ENCODE peak calls at places on chromosomes 3 and 15, in nine cellular contexts. E is neural progenitor cell; D is uterus; X is right atrium auricular region; S is fibroblast of lung; J is SJSA1; T is heart left ventricle; U is CD4-positive, alpha-beta memory T cell; O is GM23248. M is an unnamed sample.

GRCh38 chr15:38518084-38518483 is 46.5 kb downstream of the RASGRP1 start:
- DNase-seq in E (no peak), O (no peak), T (no peak), U (no peak), J (no peak), D (no peak), S (no peak), X (no peak), M (no peak)

GRCh38 chr3:149018247-149018646 is 26.9 kb downstream of the GYG1 start:
- DNase-seq in T (no peak), J (no peak), S (peak; percentile 60), O (peak; percentile 78), D (no peak), U (no peak), E (no peak), X (no peak), M (no peak)

GRCh38 chr15:51312132-51312531 is 26.3 kb downstream of the CYP19A1 start:
- DNase-seq in X (no peak), S (peak; percentile 90), T (no peak), U (no peak), J (no peak), D (no peak), O (peak; percentile 48), E (no peak), M (no peak)

GRCh38 chr15:86555939-86556725 is 476.5 kb downstream of the AGBL1 start:
- DNase-seq in O (no peak), E (no peak), D (no peak), U (no peak), J (no peak), T (no peak), S (no peak), X (no peak), M (no peak)

GRCh38 chr3:4042070-4042469 is 242.8 kb downstream of the LRRN1 start:
- DNase-seq in J (no peak), X (no peak), T (no peak), U (no peak), D (no peak), E (no peak), S (no peak), O (no peak), M (no peak)

GRCh38 chr3:150945226-150945625 is 27.3 kb downstream of the CLRN1 start:
- DNase-seq in O (peak; percentile 82), U (no peak), S (peak; percentile 59), D (no peak), T (no peak), J (no peak), X (no peak), E (no peak), M (no peak)

GRCh38 chr3:31544634-31545033 is 11.9 kb downstream of the STT3B start:
- DNase-seq in J (no peak), S (peak; percentile 42), T (no peak), X (peak; percentile 66), E (no peak), D (no peak), O (peak; percentile 39), U (no peak), M (peak; percentile 48)

GRCh38 chr3:9047465-9048346 is 84.4 kb upstream of the RAD18 start:
- DNase-seq in X (no peak), T (no peak), D (no peak), S (no peak), J (no peak), E (peak; percentile 15), O (no peak), U (no peak), M (no peak)

GRCh38 chr3:130539005-130539404 is 22.0 kb downstream of the COL6A6 start:
- DNase-seq in T (no peak), J (no peak), U (peak; percentile 40), X (no peak), D (no peak), S (peak; percentile 40), O (peak; percentile 63), E (peak; percentile 75), M (peak; percentile 22)

GRCh38 chr15:69906256-69907185 is 191.2 kb downstream of the TLE3 start:
- DNase-seq in X (no peak), O (no peak), D (no peak), J (peak; percentile 57), U (no peak), T (no peak), S (no peak), E (no peak), M (no peak)

GRCh38 chr15:34584321-34584668 is 844 bp upstream of the GOLGA8B start:
- DNase-seq in D (no peak), S (no peak), X (no peak), U (peak; percentile 22), E (peak; percentile 19), O (no peak), J (no peak), T (no peak), M (no peak)

GRCh38 chr3:65871305-65872141 is 167.2 kb downstream of the MAGI1 start:
- DNase-seq in S (no peak), X (no peak), U (no peak), O (no peak), D (no peak), J (no peak), T (no peak), E (peak; percentile 20), M (peak; percentile 33)

GRCh38 chr3:10306156-10306555 is 13.4 kb upstream of the GHRL start:
- DNase-seq in S (no peak), D (no peak), E (no peak), O (no peak), T (no peak), J (no peak), X (no peak), U (no peak), M (no peak)

GRCh38 chr15:34709866-34710265 is 44.9 kb downstream of the GJD2 start:
- DNase-seq in T (no peak), E (no peak), X (no peak), O (peak; percentile 72), U (no peak), S (peak; percentile 12), D (no peak), J (peak; percentile 59), M (no peak)

GRCh38 chr3:182525975-182526374 is 267.3 kb upstream of the ATP11B start:
- DNase-seq in S (no peak), T (no peak), D (no peak), J (no peak), U (no peak), O (no peak), E (no peak), X (no peak), M (no peak)

GRCh38 chr3:60919296-60919695 is 332.0 kb downstream of the FHIT start:
- DNase-seq in S (peak; percentile 3), X (no peak), J (no peak), D (no peak), E (no peak), O (no peak), T (no peak), U (no peak), M (no peak)

GRCh38 chr3:72312339-72312738 is 527.4 kb upstream of the PROK2 start:
- DNase-seq in J (no peak), E (no peak), U (no peak), T (no peak), S (no peak), O (peak; percentile 43), X (no peak), D (no peak), M (no peak)

GRCh38 chr3:180383332-180384020 is 218.5 kb upstream of the TTC14 start:
- DNase-seq in J (no peak), O (peak; percentile 19), T (no peak), X (no peak), S (no peak), E (no peak), D (no peak), U (no peak), M (no peak)

GRCh38 chr3:46864051-46864881 is 1.0 kb upstream of the MYL3 start:
- DNase-seq in U (peak; percentile 28), S (peak; percentile 12), J (no peak), T (peak; percentile 59), X (no peak), O (no peak), D (no peak), E (no peak), M (peak; percentile 41)

GRCh38 chr3:66336358-66336766 is 115.6 kb downstream of the SLC25A26 start:
- DNase-seq in D (no peak), S (peak; percentile 10), E (no peak), J (no peak), X (no peak), T (no peak), O (peak; percentile 12), U (no peak), M (no peak)

GRCh38 chr15:31660800-31661199 is 334.2 kb downstream of the KLF13 start:
- DNase-seq in O (no peak), S (no peak), T (no peak), U (no peak), D (no peak), X (no peak), E (no peak), J (no peak), M (no peak)
- H3K4me1 ChIP-seq in O (no peaks in the 10 kb centered on the region), S (no peaks in the 10 kb centered on the region), T (no peaks in the 10 kb centered on the region), U (no peaks in the 10 kb centered on the region), D (no peaks in the 10 kb centered on the region), X (no peaks in the 10 kb centered on the region), E (no peaks in the 10 kb centered on the region), J (no peaks in the 10 kb centered on the region), M (no peaks in the 10 kb centered on the region)

GRCh38 chr3:37745921-37746320 is 115.8 kb upstream of the CTDSPL start:
- DNase-seq in T (no peak), S (no peak), J (no peak), X (no peak), O (no peak), D (no peak), U (no peak), E (no peak), M (no peak)
- H3K27ac ChIP-seq in T (peak overlapping the region; percentile 28), S (no peak overlapping the region), J (no peak overlapping the region), X (no peak overlapping the region), O (no peak overlapping the region), D (no peak overlapping the region), U (no peak overlapping the region), E (no peak overlapping the region), M (no peak overlapping the region)

DNA sequence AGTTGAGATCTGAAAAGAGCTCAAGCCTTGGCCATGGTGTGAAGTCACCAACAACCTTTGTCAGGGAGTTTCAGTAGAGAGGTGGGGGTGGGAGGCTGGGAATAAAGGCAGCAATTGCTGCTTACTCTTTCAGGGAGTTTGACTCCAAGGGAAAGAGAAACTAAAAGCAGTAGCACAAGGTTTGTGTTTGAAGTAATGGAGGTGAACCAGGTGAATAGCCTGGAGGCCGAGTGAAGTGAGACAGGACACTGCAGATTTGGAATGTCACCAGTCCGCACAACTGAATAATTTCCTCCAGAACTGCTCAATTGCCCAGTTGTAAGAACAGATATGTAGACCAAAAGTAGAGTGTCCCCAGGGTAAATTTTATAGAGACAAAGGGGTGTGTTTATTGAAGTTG is 44.1 kb downstream of the CD86 start:
- DNase-seq in J (no peak), D (no peak), S (no peak), T (no peak), U (no peak), O (no peak), X (no peak), E (no peak), M (no peak)
- H3K4me1 ChIP-seq in J (no peaks in the 10 kb centered on the region), D (no peaks in the 10 kb centered on the region), S (no peaks in the 10 kb centered on the region), T (no peaks in the 10 kb centered on the region), U (peaks cover 7% of the 10 kb centered on the region), O (no peaks in the 10 kb centered on the region), X (no peaks in the 10 kb centered on the region), E (no peaks in the 10 kb centered on the region), M (no peaks in the 10 kb centered on the region)

DNA sequence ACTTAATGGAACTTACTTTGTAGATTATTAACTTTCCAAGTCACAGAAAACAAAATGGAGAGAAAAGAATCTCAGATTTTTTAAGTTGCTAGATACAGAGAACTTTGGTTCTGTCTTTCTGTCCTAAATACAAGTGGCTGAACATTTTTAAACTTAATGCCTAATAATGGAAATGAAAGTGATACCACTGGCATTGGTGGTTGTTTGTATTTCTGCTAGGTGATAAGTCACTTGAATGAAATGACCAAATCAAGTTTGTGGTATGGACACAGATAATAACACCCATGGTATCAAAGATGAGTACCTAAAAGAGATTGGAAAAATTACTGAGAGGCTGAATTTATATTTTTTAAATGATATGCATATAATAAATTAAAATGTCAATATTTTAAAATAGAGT is 502.1 kb downstream of the CNTN6 start:
- DNase-seq in O (no peak), E (no peak), S (no peak), X (no peak), T (no peak), J (no peak), D (no peak), U (no peak), M (no peak)
- H3K27ac ChIP-seq in O (no peak overlapping the region), E (no peak overlapping the region), S (no peak overlapping the region), X (no peak overlapping the region), T (no peak overlapping the region), J (no peak overlapping the region), D (no peak overlapping the region), U (no peak overlapping the region), M (no peak overlapping the region)

M was measured in right cardiac atrium.